ENCODE peak calls at places on chromosomes 16 and 17, in six cellular contexts. K is brain microvascular endothelial cell, I is adrenal gland, X is transverse colon, L is esophagus squamous epithelium, D is kidney. W is an unnamed sample.

GRCh38 chr17:71304498-71305158 is 816.2 kb upstream of the SOX9 start:
- DNase-seq in K (no peak), I (no peak), X (no peak), L (no peak), D (no peak), W (no peak)

GRCh38 chr17:42312035-42312284 is 23.7 kb downstream of the STAT5A start:
- DNase-seq in K (no peak), I (no peak), X (no peak), L (no peak), D (no peak), W (no peak)

GRCh38 chr16:64983983-64984382 is 137.9 kb downstream of the CDH11 start:
- DNase-seq in K (peak; percentile 86), I (peak; percentile 15), X (no peak), L (no peak), D (no peak), W (no peak)

GRCh38 chr16:87657621-87658192 is 55.4 kb downstream of the JPH3 start:
- DNase-seq in K (no peak), I (no peak), X (no peak), L (no peak), D (no peak), W (no peak)

GRCh38 chr16:82629441-82630027 is 2.8 kb downstream of the CDH13 start:
- DNase-seq in K (peak; percentile 41), I (no peak), X (no peak), L (no peak), D (no peak), W (no peak)

GRCh38 chr16:79980650-79981521 is 380.3 kb upstream of the MAF start:
- DNase-seq in K (no peak), I (peak; percentile 20), X (no peak), L (no peak), D (no peak), W (no peak)

GRCh38 chr17:29664743-29665479 is 42.2 kb upstream of the CORO6 start:
- DNase-seq in K (peak; percentile 58), I (no peak), X (no peak), L (no peak), D (no peak), W (no peak)

GRCh38 chr16:87464691-87465300 is 28.0 kb downstream of the ZCCHC14 start:
- DNase-seq in K (peak; percentile 81), I (peak; percentile 95), X (peak; percentile 66), L (no peak), D (peak; percentile 91), W (no peak)

GRCh38 chr17:60959696-60960095 is 282.0 kb downstream of the BCAS3 start:
- DNase-seq in K (no peak), I (no peak), X (no peak), L (no peak), D (no peak), W (no peak)

GRCh38 chr16:87496101-87496801 is 3.4 kb upstream of the ZCCHC14 start:
- DNase-seq in K (no peak), I (no peak), X (no peak), L (no peak), D (no peak), W (no peak)

GRCh38 chr16:12942861-12943260 is 41.5 kb downstream of the SHISA9 start:
- DNase-seq in K (no peak), I (no peak), X (no peak), L (no peak), D (no peak), W (no peak)

GRCh38 chr17:57740225-57740528 is 4.9 kb downstream of the CCDC182 start:
- DNase-seq in K (no peak), I (no peak), X (no peak), L (no peak), D (no peak), W (no peak)

GRCh38 chr17:55420067-55420775 is 1.4 kb downstream of the MMD start:
- DNase-seq in K (no peak), I (no peak), X (no peak), L (no peak), D (no peak), W (no peak)

GRCh38 chr16:13793788-13794461 is 126.0 kb upstream of the ERCC4 start:
- DNase-seq in K (no peak), I (no peak), X (no peak), L (no peak), D (no peak), W (no peak)

GRCh38 chr17:45339646-45340605 is 23.1 kb upstream of the MAP3K14 start:
- DNase-seq in K (no peak), I (no peak), X (no peak), L (no peak), D (no peak), W (no peak)

GRCh38 chr17:69761767-69762321 is 313.2 kb upstream of the KCNJ16 start:
- DNase-seq in K (no peak), I (no peak), X (no peak), L (no peak), D (no peak), W (no peak)

GRCh38 chr16:84827131-84827574 is 7.4 kb downstream of the CRISPLD2 start:
- DNase-seq in K (no peak), I (no peak), X (no peak), L (no peak), D (no peak), W (no peak)
- H3K27ac ChIP-seq in K (peak overlapping the region; percentile 35), I (peak overlapping the region; percentile 7), X (peak overlapping the region; percentile 94), L (peak overlapping the region; percentile 93), D (no peak overlapping the region), W (no peak overlapping the region)

GRCh38 chr17:12575641-12576040 is 90.0 kb upstream of the MYOCD start:
- DNase-seq in K (no peak), I (no peak), X (no peak), L (no peak), D (no peak), W (no peak)

GRCh38 chr17:12574525-12574924 is 91.2 kb upstream of the MYOCD start:
- DNase-seq in K (no peak), I (no peak), X (no peak), L (no peak), D (no peak), W (no peak)

GRCh38 chr17:12580640-12581039 is 85.0 kb upstream of the MYOCD start:
- DNase-seq in K (peak; percentile 73), I (no peak), X (no peak), L (no peak), D (no peak), W (no peak)

GRCh38 chr17:12584727-12585126 is 81.0 kb upstream of the MYOCD start:
- DNase-seq in K (no peak), I (no peak), X (no peak), L (no peak), D (no peak), W (no peak)

GRCh38 chr17:12579245-12579644 is 86.4 kb upstream of the MYOCD start:
- DNase-seq in K (no peak), I (no peak), X (no peak), L (no peak), D (no peak), W (no peak)
- H3K27ac ChIP-seq in K (peak overlapping the region; percentile 15), I (no peak overlapping the region), X (no peak overlapping the region), L (no peak overlapping the region), D (no peak overlapping the region), W (no peak overlapping the region)

DNA sequence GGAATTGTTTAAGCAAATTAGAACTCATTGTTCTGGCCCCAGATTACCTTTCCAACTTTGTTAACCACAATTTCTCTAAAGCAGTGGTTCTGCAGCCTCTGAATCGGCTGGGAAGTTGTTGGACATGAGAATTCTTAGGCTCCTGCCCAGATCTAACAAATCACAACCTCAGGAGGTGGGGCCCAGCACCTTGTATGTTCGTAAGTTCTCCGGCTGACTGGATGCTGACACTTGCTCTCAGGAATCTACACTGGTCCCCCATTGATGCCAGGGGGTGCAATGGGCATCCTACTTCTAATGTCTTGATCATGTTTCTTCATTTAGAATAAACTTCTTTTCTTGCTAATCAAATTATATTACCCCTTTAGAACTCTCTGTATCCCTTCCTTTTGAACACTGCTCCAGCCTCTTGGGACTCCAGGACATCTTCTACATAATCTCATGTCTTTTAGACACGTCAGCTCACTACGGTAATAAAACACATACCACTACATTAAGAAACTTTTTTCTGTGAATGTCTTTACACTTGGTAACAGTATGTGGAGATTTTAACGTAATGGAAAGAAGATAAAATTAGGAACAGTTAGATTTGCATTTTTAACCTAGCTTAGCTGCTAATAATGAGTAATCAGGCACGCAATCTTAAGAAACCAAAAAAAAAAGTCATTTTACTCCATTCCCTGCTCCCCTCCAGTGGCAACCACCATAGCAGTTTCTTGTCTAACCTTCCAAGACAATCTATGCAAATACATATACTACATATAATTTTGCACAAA is 143.2 kb downstream of the ITFG1 start:
- DNase-seq in K (no peak), I (no peak), X (no peak), L (no peak), D (no peak), W (no peak)
- H3K27ac ChIP-seq in K (no peak overlapping the region), I (no peak overlapping the region), X (no peak overlapping the region), L (no peak overlapping the region), D (no peak overlapping the region), W (no peak overlapping the region)

GRCh38 chr16:50202926-50203624 is 50.0 kb downstream of the TENT4B start:
- DNase-seq in K (peak; percentile 95), I (no peak), X (no peak), L (no peak), D (no peak), W (peak; percentile 56)
- H3K27ac ChIP-seq in K (peak overlapping the region; percentile 77), I (peak overlapping the region; percentile 90), X (peak overlapping the region; percentile 76), L (peak overlapping the region; percentile 67), D (peak overlapping the region; percentile 49), W (peak overlapping the region; percentile 100)

GRCh38 chr16:20880867-20881866 is 19.0 kb downstream of the DCUN1D3 start:
- DNase-seq in K (no peak), I (no peak), X (no peak), L (no peak), D (no peak), W (no peak)

GRCh38 chr16:20875358-20875656 is 24.9 kb downstream of the DCUN1D3 start:
- DNase-seq in K (no peak), I (no peak), X (no peak), L (no peak), D (no peak), W (no peak)

GRCh38 chr16:20874088-20874581 is 26.0 kb downstream of the DCUN1D3 start:
- DNase-seq in K (no peak), I (no peak), X (no peak), L (no peak), D (no peak), W (no peak)

GRCh38 chr16:20879175-20880053 is 20.7 kb downstream of the DCUN1D3 start:
- DNase-seq in K (no peak), I (no peak), X (no peak), L (no peak), D (no peak), W (no peak)

GRCh38 chr16:20878682-20879147 is 21.4 kb downstream of the DCUN1D3 start:
- DNase-seq in K (no peak), I (no peak), X (no peak), L (no peak), D (no peak), W (no peak)
- H3K27ac ChIP-seq in K (peak overlapping the region; percentile 47), I (peak overlapping the region; percentile 56), X (peak overlapping the region; percentile 76), L (peak overlapping the region; percentile 66), D (peak overlapping the region; percentile 81), W (no peak overlapping the region)

W was measured in SK-N-MC.